ENCODE peak calls at places on chromosomes 13 and 19, in eight cellular contexts. One of them, this sample, is unnamed.

GRCh38 chr19:54704928-54705327 is 19.3 kb upstream of the KIR3DL3 start:
- DNase-seq in left ventricle myocardium inferior: no peak
- DNase-seq in retinal pigment epithelial cell: no peak
- DNase-seq in Peyer's patch: no peak
- DNase-seq in tibial nerve: no peak
- DNase-seq in GM10248: no peak
- DNase-seq in heart right ventricle: no peak
- DNase-seq in Calu3: no peak
- DNase-seq in this sample: no peak

GRCh38 chr13:45456196-45456972 is 8.4 kb upstream of the COG3 start:
- DNase-seq in left ventricle myocardium inferior: no peak
- DNase-seq in heart right ventricle: no peak
- DNase-seq in GM10248: no peak
- DNase-seq in Calu3: no peak
- DNase-seq in tibial nerve: no peak
- DNase-seq in Peyer's patch: no peak
- DNase-seq in retinal pigment epithelial cell: no peak
- DNase-seq in this sample: no peak

GRCh38 chr19:33459220-33459619 is 62.4 kb downstream of the PEPD start:
- DNase-seq in tibial nerve: no peak
- DNase-seq in GM10248: no peak
- DNase-seq in heart right ventricle: no peak
- DNase-seq in Calu3: no peak
- DNase-seq in left ventricle myocardium inferior: no peak
- DNase-seq in Peyer's patch: no peak
- DNase-seq in retinal pigment epithelial cell: no peak
- DNase-seq in this sample: peak

GRCh38 chr19:1390594-1391423 is 7.1 kb downstream of the NDUFS7 start:
- DNase-seq in heart right ventricle: no peak
- DNase-seq in retinal pigment epithelial cell: no peak
- DNase-seq in Calu3: no peak
- DNase-seq in Peyer's patch: no peak
- DNase-seq in left ventricle myocardium inferior: no peak
- DNase-seq in GM10248: no peak
- DNase-seq in tibial nerve: no peak
- DNase-seq in this sample: no peak

GRCh38 chr13:108365255-108365654 is 95.7 kb downstream of the TNFSF13B start:
- DNase-seq in left ventricle myocardium inferior: no peak
- DNase-seq in retinal pigment epithelial cell: no peak
- DNase-seq in Peyer's patch: no peak
- DNase-seq in Calu3: no peak
- DNase-seq in GM10248: no peak
- DNase-seq in heart right ventricle: no peak
- DNase-seq in tibial nerve: no peak
- DNase-seq in this sample: no peak

GRCh38 chr13:106491928-106492327 is 43.5 kb downstream of the EFNB2 start:
- DNase-seq in tibial nerve: no peak
- DNase-seq in Calu3: no peak
- DNase-seq in Peyer's patch: no peak
- DNase-seq in retinal pigment epithelial cell: no peak
- DNase-seq in heart right ventricle: no peak
- DNase-seq in left ventricle myocardium inferior: no peak
- DNase-seq in GM10248: no peak
- DNase-seq in this sample: no peak

GRCh38 chr13:66543780-66544179 is 686.4 kb downstream of the PCDH9 start:
- DNase-seq in heart right ventricle: no peak
- DNase-seq in tibial nerve: no peak
- DNase-seq in Calu3: no peak
- DNase-seq in GM10248: peak
- DNase-seq in Peyer's patch: no peak
- DNase-seq in left ventricle myocardium inferior: no peak
- DNase-seq in retinal pigment epithelial cell: no peak
- DNase-seq in this sample: no peak

GRCh38 chr13:102868366-102868936 is 22.6 kb downstream of the ERCC5 start:
- DNase-seq in left ventricle myocardium inferior: no peak
- DNase-seq in heart right ventricle: no peak
- DNase-seq in Calu3: no peak
- DNase-seq in retinal pigment epithelial cell: no peak
- DNase-seq in tibial nerve: no peak
- DNase-seq in Peyer's patch: no peak
- DNase-seq in GM10248: no peak
- DNase-seq in this sample: no peak

GRCh38 chr13:21511841-21512240 is 52.7 kb upstream of the ZDHHC20 start:
- DNase-seq in heart right ventricle: no peak
- DNase-seq in tibial nerve: no peak
- DNase-seq in retinal pigment epithelial cell: no peak
- DNase-seq in GM10248: no peak
- DNase-seq in Calu3: no peak
- DNase-seq in left ventricle myocardium inferior: no peak
- DNase-seq in Peyer's patch: no peak
- DNase-seq in this sample: no peak

DNA sequence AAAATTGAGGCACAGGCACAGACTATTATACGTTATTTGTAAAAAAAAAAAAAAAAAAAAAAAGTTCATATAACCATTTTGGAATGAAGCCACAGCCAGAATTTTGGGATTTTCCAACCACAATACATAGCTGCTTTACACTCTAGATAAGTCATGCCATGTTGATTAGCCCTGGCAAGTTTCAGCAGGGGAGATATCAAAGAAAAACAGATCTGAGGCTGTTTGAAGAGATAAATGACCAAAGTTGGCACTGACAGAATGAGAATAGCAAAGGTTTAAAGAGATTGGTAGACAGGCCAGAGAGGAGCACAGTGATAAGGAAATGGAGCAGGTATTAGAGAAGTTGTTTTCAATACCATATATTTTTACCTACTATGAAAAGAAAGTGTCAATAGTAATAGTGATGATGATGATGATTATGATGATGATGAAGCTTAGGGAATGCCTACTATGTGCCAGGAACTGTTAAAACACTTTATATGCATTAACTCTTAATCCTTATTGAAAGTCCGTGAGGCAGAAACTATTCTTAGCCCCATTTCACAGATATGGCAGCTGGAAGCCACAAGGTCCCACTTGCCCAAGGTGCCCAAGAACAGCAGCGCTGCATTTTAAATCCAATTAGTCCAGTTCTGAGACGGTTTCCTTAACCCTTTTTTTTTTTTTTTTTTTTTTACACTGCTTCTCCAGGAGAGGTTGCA is 105.5 kb downstream of the MBNL2 start:
- DNase-seq in left ventricle myocardium inferior: no peak
- DNase-seq in Calu3: no peak
- DNase-seq in retinal pigment epithelial cell: no peak
- DNase-seq in heart right ventricle: no peak
- DNase-seq in tibial nerve: no peak
- DNase-seq in GM10248: no peak
- DNase-seq in Peyer's patch: no peak
- DNase-seq in this sample: no peak
- TF ChIP-seq CTCF in left ventricle myocardium inferior: no peak
- TF ChIP-seq CTCF in Calu3: no peak
- TF ChIP-seq CTCF in retinal pigment epithelial cell: no peak
- TF ChIP-seq CTCF in heart right ventricle: no peak
- TF ChIP-seq CTCF in tibial nerve: no peak
- TF ChIP-seq CTCF in GM10248: no peak
- TF ChIP-seq CTCF in Peyer's patch: no peak
- TF ChIP-seq CTCF in this sample: no peak

GRCh38 chr19:30222993-30223865 is 149.0 kb upstream of the ZNF536 start:
- DNase-seq in Calu3: no peak
- DNase-seq in heart right ventricle: no peak
- DNase-seq in retinal pigment epithelial cell: no peak
- DNase-seq in tibial nerve: no peak
- DNase-seq in Peyer's patch: no peak
- DNase-seq in left ventricle myocardium inferior: no peak
- DNase-seq in GM10248: no peak
- DNase-seq in this sample: no peak
- TF ChIP-seq CTCF in Calu3: no peak
- TF ChIP-seq CTCF in heart right ventricle: no peak
- TF ChIP-seq CTCF in retinal pigment epithelial cell: no peak
- TF ChIP-seq CTCF in tibial nerve: no peak
- TF ChIP-seq CTCF in Peyer's patch: no peak
- TF ChIP-seq CTCF in left ventricle myocardium inferior: no peak
- TF ChIP-seq CTCF in GM10248: no peak
- TF ChIP-seq CTCF in this sample: no peak

DNA sequence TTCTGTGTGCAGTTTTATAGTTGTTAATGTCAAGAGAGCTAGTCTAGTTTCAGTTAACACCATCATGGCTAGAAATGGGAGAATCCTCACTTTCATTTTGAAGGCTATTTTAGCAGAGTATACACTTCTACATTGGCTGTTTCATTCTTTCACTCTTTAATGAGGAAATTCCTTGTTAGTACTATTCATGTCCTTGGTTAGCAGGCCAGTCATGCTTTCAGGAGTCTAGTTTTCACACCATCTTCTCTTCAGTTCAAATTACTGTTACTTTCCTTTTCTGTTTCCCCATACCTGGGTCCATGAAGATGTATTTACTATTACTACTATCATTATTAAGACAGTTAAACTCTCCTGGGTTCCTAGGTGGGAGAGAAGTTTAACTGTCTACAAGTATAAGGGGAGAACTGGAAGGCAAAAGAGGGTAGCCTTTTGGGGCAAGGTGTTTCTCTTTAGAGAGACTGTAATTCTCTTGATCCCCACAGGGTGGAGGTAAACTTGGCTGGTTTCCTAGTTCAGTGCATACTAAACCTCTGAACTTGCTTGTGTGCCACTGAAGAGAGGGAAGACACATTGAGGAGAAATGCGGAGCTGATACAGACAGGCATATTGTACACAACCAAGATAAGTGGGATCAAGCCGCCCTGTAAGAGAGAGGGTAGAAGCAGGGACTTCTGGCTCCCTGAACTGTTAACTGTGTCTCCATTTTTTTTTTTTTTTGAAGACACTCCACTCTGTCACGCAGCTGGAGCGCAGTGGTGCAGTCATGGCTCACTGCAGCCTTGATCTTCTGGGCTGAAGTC is 41.3 kb upstream of the IGFL4 start:
- DNase-seq in heart right ventricle: no peak
- DNase-seq in tibial nerve: peak
- DNase-seq in retinal pigment epithelial cell: no peak
- DNase-seq in GM10248: peak
- DNase-seq in left ventricle myocardium inferior: no peak
- DNase-seq in Peyer's patch: no peak
- DNase-seq in Calu3: peak
- DNase-seq in this sample: no peak
- TF ChIP-seq CTCF in heart right ventricle: peak
- TF ChIP-seq CTCF in tibial nerve: peak
- TF ChIP-seq CTCF in retinal pigment epithelial cell: peak
- TF ChIP-seq CTCF in GM10248: peak
- TF ChIP-seq CTCF in left ventricle myocardium inferior: peak
- TF ChIP-seq CTCF in Peyer's patch: peak
- TF ChIP-seq CTCF in Calu3: peak
- TF ChIP-seq CTCF in this sample: peak

DNA sequence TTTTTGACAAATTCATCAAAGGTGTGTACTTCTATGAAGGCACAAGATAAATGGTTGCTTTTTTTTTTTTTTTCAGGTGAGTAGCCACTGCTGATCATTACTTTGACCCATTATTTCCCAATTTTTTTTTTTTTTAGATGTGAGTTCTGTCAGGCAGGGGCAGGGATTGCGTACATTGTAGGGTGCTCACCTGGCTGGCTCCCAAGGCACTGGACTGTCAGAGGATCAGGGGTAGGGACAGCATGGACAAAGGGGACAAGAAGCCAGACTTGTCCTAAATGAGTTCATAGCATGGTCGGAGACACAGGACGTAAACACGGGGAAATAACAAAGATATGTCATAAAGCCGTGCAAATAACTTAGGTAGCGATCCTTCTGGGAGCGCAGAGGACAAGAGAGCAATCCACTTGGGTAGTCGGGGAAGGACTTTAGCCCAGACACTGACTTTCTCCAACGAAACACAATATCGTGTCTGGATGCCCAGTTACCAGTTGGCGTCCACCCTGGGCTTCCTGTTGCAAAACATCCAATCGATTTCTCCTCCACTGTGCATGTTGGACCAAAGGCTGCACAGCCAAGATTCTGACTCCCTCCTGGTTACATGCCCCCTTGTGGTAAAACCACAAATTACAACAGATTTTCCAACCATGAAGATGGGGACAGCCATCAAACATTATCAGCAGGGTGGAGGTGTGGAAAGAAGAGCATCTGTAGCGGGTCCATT is 27.5 kb upstream of the KATNAL1 start:
- DNase-seq in GM10248: peak
- DNase-seq in Peyer's patch: no peak
- DNase-seq in tibial nerve: no peak
- DNase-seq in Calu3: peak
- DNase-seq in left ventricle myocardium inferior: no peak
- DNase-seq in heart right ventricle: no peak
- DNase-seq in retinal pigment epithelial cell: no peak
- DNase-seq in this sample: no peak
- TF ChIP-seq CTCF in GM10248: peak
- TF ChIP-seq CTCF in Peyer's patch: no peak
- TF ChIP-seq CTCF in tibial nerve: no peak
- TF ChIP-seq CTCF in Calu3: peak
- TF ChIP-seq CTCF in left ventricle myocardium inferior: peak
- TF ChIP-seq CTCF in heart right ventricle: peak
- TF ChIP-seq CTCF in retinal pigment epithelial cell: peak
- TF ChIP-seq CTCF in this sample: no peak

GRCh38 chr19:42023943-42024260 is 29.9 kb upstream of the ATP1A3 start:
- DNase-seq in retinal pigment epithelial cell: no peak
- DNase-seq in heart right ventricle: no peak
- DNase-seq in Calu3: no peak
- DNase-seq in GM10248: no peak
- DNase-seq in tibial nerve: no peak
- DNase-seq in left ventricle myocardium inferior: no peak
- DNase-seq in Peyer's patch: no peak
- DNase-seq in this sample: no peak

GRCh38 chr19:42032428-42032827 is 37.6 kb downstream of the GRIK5 start:
- DNase-seq in Peyer's patch: no peak
- DNase-seq in Calu3: peak
- DNase-seq in GM10248: no peak
- DNase-seq in left ventricle myocardium inferior: no peak
- DNase-seq in tibial nerve: no peak
- DNase-seq in retinal pigment epithelial cell: no peak
- DNase-seq in heart right ventricle: no peak
- DNase-seq in this sample: no peak

GRCh38 chr19:42024622-42025111 is 30.6 kb upstream of the ATP1A3 start:
- DNase-seq in heart right ventricle: peak
- DNase-seq in tibial nerve: no peak
- DNase-seq in left ventricle myocardium inferior: peak
- DNase-seq in retinal pigment epithelial cell: no peak
- DNase-seq in GM10248: no peak
- DNase-seq in Calu3: no peak
- DNase-seq in Peyer's patch: no peak
- DNase-seq in this sample: no peak

GRCh38 chr19:42030605-42031004 is 36.6 kb upstream of the ATP1A3 start:
- DNase-seq in Peyer's patch: no peak
- DNase-seq in Calu3: no peak
- DNase-seq in left ventricle myocardium inferior: no peak
- DNase-seq in retinal pigment epithelial cell: no peak
- DNase-seq in GM10248: no peak
- DNase-seq in heart right ventricle: no peak
- DNase-seq in tibial nerve: no peak
- DNase-seq in this sample: no peak

GRCh38 chr19:42028304-42029216 is 34.5 kb upstream of the ATP1A3 start:
- DNase-seq in heart right ventricle: no peak
- DNase-seq in tibial nerve: no peak
- DNase-seq in retinal pigment epithelial cell: no peak
- DNase-seq in GM10248: no peak
- DNase-seq in Peyer's patch: no peak
- DNase-seq in left ventricle myocardium inferior: no peak
- DNase-seq in Calu3: peak
- DNase-seq in this sample: no peak
- TF ChIP-seq CTCF in heart right ventricle: peak
- TF ChIP-seq CTCF in tibial nerve: no peak
- TF ChIP-seq CTCF in retinal pigment epithelial cell: peak
- TF ChIP-seq CTCF in GM10248: peak
- TF ChIP-seq CTCF in Peyer's patch: no peak
- TF ChIP-seq CTCF in left ventricle myocardium inferior: peak
- TF ChIP-seq CTCF in Calu3: peak
- TF ChIP-seq CTCF in this sample: no peak